ENCODE peak calls at places on chromosomes 13 and 19, in ten cellular contexts. W, B, I, K, H, P, R, L, D and V are unnamed samples.
A peak's percentile ranks its signal among the peaks of the same experiment; 100 is the strongest.

GRCh38 chr13:52599853-52600603 is 42.2 kb upstream of the HNRNPA1L2 start:
- DNase-seq in W (peak; percentile 18), B (peak; percentile 13), I (peak; percentile 23), K (peak; percentile 33), H (no peak), P (no peak), R (no peak), L (no peak), D (no peak), V (no peak)

GRCh38 chr19:34559045-34559444 is 77.5 kb downstream of the WTIP start:
- DNase-seq in W (no peak), B (no peak), I (no peak), K (no peak), H (no peak), P (no peak), R (no peak), L (no peak), D (no peak), V (no peak)

GRCh38 chr19:23409392-23410048 is 14.2 kb upstream of the ZNF91 start:
- DNase-seq in W (no peak), B (no peak), I (no peak), K (no peak), H (no peak), P (no peak), R (no peak), L (no peak), D (no peak), V (no peak)

GRCh38 chr19:39310558-39311311 is 9.9 kb downstream of the LRFN1 start:
- DNase-seq in W (peak; percentile 15), B (no peak), I (no peak), K (no peak), H (no peak), P (no peak), R (no peak), L (no peak), D (no peak), V (no peak)

GRCh38 chr19:5826531-5827341 is 12.8 kb downstream of the FUT6 start:
- DNase-seq in W (no peak), B (no peak), I (no peak), K (no peak), H (no peak), P (no peak), R (no peak), L (peak; percentile 12), D (no peak), V (no peak)

GRCh38 chr19:32719611-32720059 is at the start of gene TDRD12:
- DNase-seq in W (no peak), B (no peak), I (no peak), K (no peak), H (no peak), P (no peak), R (no peak), L (no peak), D (peak; percentile 27), V (no peak)

GRCh38 chr13:32881074-32881791 is 135.0 kb upstream of the KL start:
- DNase-seq in W (peak; percentile 98), B (peak; percentile 82), I (no peak), K (peak; percentile 85), H (no peak), P (no peak), R (no peak), L (peak; percentile 18), D (no peak), V (peak; percentile 79)

GRCh38 chr19:14494910-14495677 is 833 bp downstream of the GIPC1 start:
- DNase-seq in W (no peak), B (no peak), I (no peak), K (no peak), H (no peak), P (no peak), R (no peak), L (no peak), D (no peak), V (no peak)

GRCh38 chr19:8342316-8342683 is 762 bp downstream of the KANK3 start:
- DNase-seq in W (no peak), B (no peak), I (no peak), K (no peak), H (no peak), P (no peak), R (no peak), L (no peak), D (no peak), V (no peak)

GRCh38 chr19:8338835-8339234 is 4.2 kb downstream of the KANK3 start:
- DNase-seq in W (no peak), B (no peak), I (no peak), K (no peak), H (no peak), P (no peak), R (no peak), L (no peak), D (no peak), V (no peak)

GRCh38 chr19:8340341-8341096 is 2.5 kb downstream of the KANK3 start:
- DNase-seq in W (no peak), B (no peak), I (peak; percentile 47), K (no peak), H (no peak), P (no peak), R (no peak), L (no peak), D (no peak), V (no peak)

GRCh38 chr19:8343483-8343844 is 402 bp upstream of the KANK3 start:
- DNase-seq in W (no peak), B (no peak), I (no peak), K (no peak), H (no peak), P (no peak), R (no peak), L (no peak), D (no peak), V (no peak)

DNA sequence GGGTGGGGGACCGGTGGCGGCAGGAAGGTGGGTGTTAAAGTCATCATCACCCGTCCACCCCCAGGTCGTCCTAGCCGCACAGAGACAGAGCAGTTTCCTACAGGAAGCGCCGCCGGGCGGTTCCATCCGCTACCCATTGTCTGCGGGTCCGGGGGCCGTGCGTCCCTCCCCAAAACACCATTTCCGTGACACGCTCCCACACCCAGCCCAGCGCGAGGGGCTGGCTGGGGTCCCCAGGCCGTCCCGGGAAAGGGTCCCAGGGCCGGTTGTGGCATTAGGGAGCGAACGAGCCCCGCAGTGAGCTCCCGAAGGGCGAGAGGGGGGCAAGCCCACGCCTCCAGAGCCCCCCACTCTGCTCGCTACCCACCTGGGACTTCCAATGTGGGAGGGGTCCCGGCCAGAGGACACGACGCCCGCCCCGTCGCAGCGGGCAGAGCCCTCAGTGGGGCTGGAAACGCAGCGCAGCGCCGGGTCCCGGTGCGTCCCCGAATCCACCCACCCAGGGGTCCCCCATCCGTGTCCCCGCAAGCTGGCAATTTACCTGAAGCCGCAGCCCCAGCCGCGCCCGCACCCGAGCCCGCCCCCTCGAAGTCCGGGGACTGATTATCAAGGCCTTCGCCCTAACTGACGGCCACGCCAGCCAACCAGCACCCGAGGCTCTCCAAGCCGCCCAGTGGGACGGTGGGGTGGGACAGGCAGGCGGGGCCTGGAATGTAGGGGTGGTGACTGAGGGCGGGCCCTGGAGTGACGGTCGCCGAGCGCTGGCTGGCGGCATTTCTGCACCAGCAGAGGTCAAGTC is at the start of gene KANK3:
- DNase-seq in W (peak; percentile 92), B (peak; percentile 90), I (peak; percentile 86), K (peak; percentile 93), H (peak; percentile 60), P (no peak), R (peak; percentile 80), L (peak; percentile 96), D (peak; percentile 96), V (peak; percentile 83)
- H3K4me3 ChIP-seq in W (no peak within 1 kb of the TSS), B (peak within 1 kb of the TSS; percentile 44), I (peak within 1 kb of the TSS; percentile 67), K (peak within 1 kb of the TSS; percentile 40), H (peak within 1 kb of the TSS; percentile 69), P (peak within 1 kb of the TSS; percentile 58), R (peak within 1 kb of the TSS; percentile 38), L (peak within 1 kb of the TSS; percentile 41), D (peak within 1 kb of the TSS; percentile 72), V (peak within 1 kb of the TSS; percentile 47)

GRCh38 chr13:96090240-96091101 is 564 bp downstream of the HS6ST3 start:
- DNase-seq in W (no peak), B (no peak), I (no peak), K (peak; percentile 7), H (no peak), P (no peak), R (no peak), L (peak; percentile 12), D (no peak), V (no peak)
- H3K4me3 ChIP-seq in W (peak overlapping the region; percentile 59), B (peak overlapping the region; percentile 38), I (peak overlapping the region; percentile 48), K (peak overlapping the region; percentile 43), H (peak overlapping the region; percentile 73), P (peak overlapping the region; percentile 51), R (peak overlapping the region; percentile 57), L (no peak overlapping the region), D (peak overlapping the region; percentile 86), V (peak overlapping the region; percentile 59)

GRCh38 chr13:114077938-114078335 is 54.5 kb downstream of the RASA3 start:
- DNase-seq in W (peak; percentile 79), B (peak; percentile 40), I (peak; percentile 13), K (peak; percentile 87), H (no peak), P (no peak), R (no peak), L (no peak), D (no peak), V (peak; percentile 43)

GRCh38 chr13:114079601-114080536 is 52.6 kb downstream of the RASA3 start:
- DNase-seq in W (no peak), B (no peak), I (peak; percentile 6), K (no peak), H (no peak), P (no peak), R (no peak), L (no peak), D (no peak), V (no peak)

GRCh38 chr13:114080739-114081561 is 51.5 kb downstream of the RASA3 start:
- DNase-seq in W (no peak), B (no peak), I (peak; percentile 10), K (no peak), H (no peak), P (no peak), R (no peak), L (no peak), D (no peak), V (no peak)

GRCh38 chr13:114077121-114077937 is 55.1 kb downstream of the RASA3 start:
- DNase-seq in W (no peak), B (no peak), I (peak; percentile 8), K (no peak), H (no peak), P (no peak), R (no peak), L (no peak), D (no peak), V (no peak)

DNA sequence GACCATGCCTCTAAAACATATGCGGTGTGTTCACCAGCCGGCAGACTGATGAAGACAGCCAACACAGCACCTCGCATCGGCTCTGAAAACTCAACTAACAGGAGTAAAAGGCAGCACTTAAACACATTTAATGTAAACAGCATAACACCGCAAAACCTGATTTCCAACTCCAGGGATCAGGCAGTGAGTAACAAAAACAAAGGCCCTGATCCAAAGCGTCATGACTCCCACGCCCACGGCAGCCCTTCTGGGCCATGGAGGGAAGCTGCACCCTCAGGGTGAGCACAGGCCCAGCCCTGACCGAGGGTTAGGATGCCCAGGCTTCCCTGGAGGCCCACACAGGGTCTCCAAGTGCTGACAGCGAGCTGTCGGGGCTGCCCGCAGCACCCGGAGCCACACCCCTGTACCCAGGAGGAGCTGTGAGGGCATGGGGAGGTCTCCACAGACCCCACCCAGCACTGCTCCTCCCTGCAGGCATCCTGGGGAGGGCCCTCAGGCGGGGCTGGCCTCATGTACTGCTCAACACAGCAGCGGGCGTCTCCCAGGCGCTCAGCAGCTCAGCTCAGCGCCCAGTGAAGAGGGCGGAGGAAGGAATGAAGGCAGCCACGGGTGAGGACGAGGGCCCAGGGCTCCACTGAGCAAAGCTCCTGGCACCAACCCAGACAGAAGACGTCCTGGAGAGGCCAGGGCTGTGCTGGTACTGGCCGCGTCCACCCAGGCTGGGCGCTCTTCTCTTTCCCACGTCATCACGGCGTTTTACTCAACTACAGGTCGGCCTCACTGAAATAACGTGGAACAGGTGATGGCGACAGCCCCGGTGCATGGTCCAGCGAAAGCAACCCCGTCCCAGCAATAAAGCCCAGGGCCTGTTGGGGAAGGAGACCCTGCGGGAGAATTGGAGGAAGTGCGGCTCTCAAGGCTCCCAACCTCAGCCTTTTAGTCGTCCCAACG is 53.6 kb downstream of the RASA3 start:
- DNase-seq in W (peak; percentile 92), B (peak; percentile 84), I (peak; percentile 14), K (peak; percentile 79), H (no peak), P (no peak), R (no peak), L (peak; percentile 77), D (no peak), V (peak; percentile 67)
- H3K4me3 ChIP-seq in W (no peak overlapping the region), B (no peak overlapping the region), I (no peak overlapping the region), K (no peak overlapping the region), H (no peak overlapping the region), P (no peak overlapping the region), R (no peak overlapping the region), L (no peak overlapping the region), D (no peak overlapping the region), V (no peak overlapping the region)

DNA sequence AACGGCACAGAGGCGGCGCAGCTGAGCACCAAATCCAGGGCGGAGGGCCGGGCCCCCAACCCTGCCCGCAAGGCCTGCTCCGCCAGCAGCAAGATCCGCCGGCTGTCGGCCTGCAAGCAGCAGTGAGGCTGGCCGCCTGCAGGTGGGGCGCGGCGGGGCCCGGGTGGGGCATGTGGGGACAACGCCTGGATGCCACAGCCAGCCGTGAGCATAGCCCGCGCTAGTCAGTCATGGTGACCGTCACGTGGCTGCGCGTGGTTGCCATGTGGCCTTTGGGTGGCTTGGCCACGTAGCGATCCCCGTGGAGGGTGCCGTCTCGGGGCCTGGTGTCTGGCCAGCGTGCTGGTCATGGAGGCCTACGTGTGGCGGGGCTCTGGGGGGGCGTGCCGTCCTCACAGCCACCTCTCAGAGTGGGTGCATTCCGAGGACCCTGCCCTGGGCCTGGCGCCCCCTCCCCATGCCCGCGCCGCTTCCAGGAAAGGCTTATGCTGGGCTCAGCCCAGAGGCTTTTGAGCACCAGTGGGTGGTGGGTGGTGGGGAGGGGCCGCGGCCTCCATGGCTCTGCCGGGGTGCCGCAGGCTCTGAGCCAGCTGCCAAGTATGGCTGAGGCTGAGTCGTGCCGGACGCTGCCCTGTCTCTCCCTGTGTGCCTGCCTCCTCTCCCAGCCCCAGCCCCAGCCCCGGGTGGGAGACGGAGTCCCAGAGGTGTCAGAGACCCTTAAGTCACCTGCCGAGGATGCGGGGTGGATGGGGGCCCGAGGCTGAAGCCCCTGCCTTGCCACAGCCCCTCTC is 11.1 kb downstream of the CBARP start:
- DNase-seq in W (no peak), B (no peak), I (no peak), K (no peak), H (no peak), P (no peak), R (no peak), L (no peak), D (no peak), V (no peak)
- H3K4me3 ChIP-seq in W (no peak overlapping the region), B (no peak overlapping the region), I (no peak overlapping the region), K (no peak overlapping the region), H (no peak overlapping the region), P (no peak overlapping the region), R (no peak overlapping the region), L (no peak overlapping the region), D (no peak overlapping the region), V (no peak overlapping the region)